ENCODE peak calls at places on chromosome 22, in seven cellular contexts. T, A, P, U, Y, K and L are unnamed samples.

GRCh38 chr22:24423519-24424000 is 3.8 kb upstream of the ADORA2A start:
- DNase-seq in A (peak), P (peak), Y (no peak), U (no peak), T (peak), K (no peak), L (peak)

GRCh38 chr22:46578251-46578823 is 40.9 kb upstream of the CELSR1 start:
- DNase-seq in U (no peak), P (no peak), Y (no peak), T (no peak), K (no peak), A (no peak), L (no peak)

GRCh38 chr22:20751185-20751851 is 22.6 kb upstream of the SERPIND1 start:
- DNase-seq in T (no peak), K (no peak), P (no peak), Y (peak), U (no peak), A (no peak), L (no peak)

GRCh38 chr22:30804626-30805025 is 110.0 kb downstream of the OSBP2 start:
- DNase-seq in A (no peak), Y (no peak), U (no peak), K (no peak), T (no peak), P (no peak), L (no peak)

GRCh38 chr22:17235149-17235655 is 16.0 kb upstream of the ADA2 start:
- DNase-seq in Y (no peak), P (no peak), T (no peak), K (no peak), A (no peak), U (no peak), L (no peak)

GRCh38 chr22:30314918-30315317 is 11.8 kb downstream of the TBC1D10A start:
- DNase-seq in K (no peak), Y (no peak), T (no peak), A (no peak), P (no peak), U (no peak), L (no peak)

GRCh38 chr22:19873138-19873959 is 18.7 kb upstream of the GNB1L start:
- DNase-seq in K (no peak), P (no peak), T (no peak), Y (peak), A (no peak), U (peak), L (no peak)

GRCh38 chr22:32904044-32904443 is 102.5 kb downstream of the TIMP3 start:
- DNase-seq in P (no peak), U (no peak), T (peak), A (peak), K (no peak), Y (peak), L (no peak)

GRCh38 chr22:43305806-43306205 is 37.4 kb downstream of the SCUBE1 start:
- DNase-seq in U (no peak), P (no peak), A (no peak), Y (no peak), K (no peak), T (no peak), L (no peak)

GRCh38 chr22:27489265-27489675 is 312.3 kb downstream of the MN1 start:
- DNase-seq in P (no peak), K (no peak), Y (no peak), U (peak), A (no peak), T (no peak), L (no peak)

GRCh38 chr22:38454361-38455062 is 487 bp downstream of the KCNJ4 start:
- DNase-seq in T (no peak), Y (peak), U (no peak), K (no peak), A (no peak), P (no peak), L (peak)

GRCh38 chr22:30047364-30047738 is 32.9 kb upstream of the HORMAD2 start:
- DNase-seq in Y (no peak), A (no peak), U (no peak), K (no peak), T (peak), P (no peak), L (no peak)

GRCh38 chr22:23196165-23196564 is 15.9 kb downstream of the BCR start:
- DNase-seq in Y (no peak), P (no peak), T (no peak), K (no peak), A (no peak), U (no peak), L (no peak)

GRCh38 chr22:45225732-45226560 is 14.7 kb downstream of the KIAA0930 start:
- DNase-seq in K (no peak), T (no peak), A (no peak), Y (no peak), U (peak), P (peak), L (no peak)

GRCh38 chr22:26483439-26484359 is at the start of the genes HPS4 and SRRD:
- DNase-seq in T (peak), K (no peak), Y (peak), A (peak), U (peak), P (peak), L (peak)

GRCh38 chr22:30206964-30207363 is 39.6 kb downstream of the LIF start:
- DNase-seq in A (peak), P (peak), K (no peak), T (no peak), Y (no peak), U (peak), L (peak)

GRCh38 chr22:18152519-18152918 is 2.5 kb downstream of the USP18 start:
- DNase-seq in A (no peak), T (no peak), Y (no peak), P (no peak), U (no peak), K (no peak), L (peak)